ENCODE peak calls at places on chromosome 12, in ten cellular contexts. D, A, W, B, K, O, X, H, Z and L are unnamed samples.

GRCh38 chr12:41681898-41682297 is 462.8 kb downstream of the GXYLT1 start:
- DNase-seq in D (no peak), A (no peak), W (peak; percentile 34), B (no peak), K (no peak), O (no peak), X (no peak), H (no peak), Z (no peak), L (no peak)

GRCh38 chr12:106760184-106760531 is 14.3 kb upstream of the RIC8B start:
- DNase-seq in D (no peak), A (no peak), W (peak; percentile 97), B (no peak), K (peak; percentile 80), O (no peak), X (no peak), H (peak; percentile 46), Z (peak; percentile 89), L (no peak)

GRCh38 chr12:48281811-48282210 is 68.9 kb downstream of the ZNF641 start:
- DNase-seq in D (no peak), A (no peak), W (no peak), B (no peak), K (no peak), O (no peak), X (peak; percentile 16), H (no peak), Z (no peak), L (no peak)

GRCh38 chr12:123071401-123072304 is 79.2 kb downstream of the PITPNM2 start:
- DNase-seq in D (no peak), A (no peak), W (no peak), B (no peak), K (no peak), O (no peak), X (no peak), H (no peak), Z (no peak), L (peak; percentile 40)

GRCh38 chr12:55067701-55068100 is 47.9 kb downstream of the NEUROD4 start:
- DNase-seq in D (no peak), A (no peak), W (peak; percentile 79), B (no peak), K (no peak), O (no peak), X (no peak), H (no peak), Z (no peak), L (no peak)

GRCh38 chr12:90569685-90570084 is 385.3 kb downstream of the CCER1 start:
- DNase-seq in D (no peak), A (no peak), W (no peak), B (no peak), K (no peak), O (no peak), X (no peak), H (no peak), Z (no peak), L (no peak)

GRCh38 chr12:131540138-131540623 is 170.7 kb upstream of the SFSWAP start:
- DNase-seq in D (no peak), A (no peak), W (no peak), B (no peak), K (no peak), O (no peak), X (no peak), H (no peak), Z (no peak), L (no peak)

GRCh38 chr12:56840922-56841321 is 77.8 kb downstream of the HSD17B6 start:
- DNase-seq in D (peak; percentile 24), A (no peak), W (no peak), B (no peak), K (no peak), O (no peak), X (peak; percentile 32), H (no peak), Z (no peak), L (peak; percentile 31)

GRCh38 chr12:132171293-132171967 is 27.2 kb downstream of the NOC4L start:
- DNase-seq in D (no peak), A (no peak), W (no peak), B (no peak), K (no peak), O (no peak), X (no peak), H (no peak), Z (no peak), L (no peak)

GRCh38 chr12:91482231-91482630 is 299.6 kb upstream of the DCN start:
- DNase-seq in D (no peak), A (no peak), W (no peak), B (no peak), K (no peak), O (no peak), X (no peak), H (no peak), Z (no peak), L (no peak)

GRCh38 chr12:13390381-13390856 is 193.9 kb downstream of the EMP1 start:
- DNase-seq in D (peak; percentile 98), A (no peak), W (peak; percentile 51), B (peak; percentile 8), K (peak; percentile 99), O (peak; percentile 32), X (peak; percentile 69), H (no peak), Z (no peak), L (peak; percentile 79)

GRCh38 chr12:14258468-14258947 is 107.0 kb upstream of the ATF7IP start:
- DNase-seq in D (no peak), A (no peak), W (no peak), B (no peak), K (peak; percentile 45), O (no peak), X (no peak), H (no peak), Z (no peak), L (peak; percentile 41)

GRCh38 chr12:32302218-32302826 is 97.0 kb upstream of the FGD4 start:
- DNase-seq in D (peak; percentile 15), A (no peak), W (peak; percentile 45), B (no peak), K (no peak), O (peak; percentile 21), X (peak; percentile 21), H (peak; percentile 63), Z (peak; percentile 26), L (no peak)

GRCh38 chr12:67747869-67748760 is 99.6 kb downstream of the DYRK2 start:
- DNase-seq in D (peak; percentile 33), A (no peak), W (no peak), B (no peak), K (no peak), O (no peak), X (peak; percentile 77), H (no peak), Z (no peak), L (peak; percentile 66)

GRCh38 chr12:45130881-45131281 is 80.0 kb upstream of the DBX2 start:
- DNase-seq in D (peak; percentile 61), A (no peak), W (peak; percentile 13), B (peak; percentile 42), K (peak; percentile 9), O (peak; percentile 56), X (peak; percentile 49), H (peak; percentile 58), Z (peak; percentile 60), L (peak; percentile 62)

GRCh38 chr12:96774501-96775256 is 132.4 kb upstream of the NEDD1 start:
- DNase-seq in D (peak; percentile 7), A (no peak), W (no peak), B (no peak), K (no peak), O (no peak), X (peak; percentile 73), H (no peak), Z (no peak), L (peak; percentile 8)

GRCh38 chr12:90974286-90974685 is 19.3 kb upstream of the CCER1 start:
- DNase-seq in D (no peak), A (no peak), W (no peak), B (no peak), K (no peak), O (no peak), X (peak; percentile 9), H (no peak), Z (no peak), L (peak; percentile 61)

GRCh38 chr12:78799679-78800078 is 64.9 kb upstream of the SYT1 start:
- DNase-seq in D (no peak), A (no peak), W (peak; percentile 74), B (no peak), K (no peak), O (no peak), X (no peak), H (no peak), Z (no peak), L (no peak)

GRCh38 chr12:48286665-48287064 is 64.1 kb downstream of the ZNF641 start:
- DNase-seq in D (no peak), A (no peak), W (no peak), B (no peak), K (no peak), O (no peak), X (no peak), H (no peak), Z (peak; percentile 11), L (no peak)